ENCODE peak calls at places on chromosomes 3 and 15, in four cellular contexts. R is left ventricle myocardium inferior, A is stomach, W is endothelial cell of umbilical vein. J is an unnamed sample.

GRCh38 chr3:73669268-73669667 is 44.5 kb upstream of the PDZRN3 start:
- DNase-seq in R (no peak), A (no peak), W (no peak), J (no peak)

GRCh38 chr15:88878720-88879184 is 16.6 kb downstream of the HAPLN3 start:
- DNase-seq in R (no peak), A (peak; percentile 47), W (peak; percentile 39), J (no peak)

GRCh38 chr3:120743081-120743365 is 479 bp downstream of the GTF2E1 start:
- DNase-seq in R (no peak), A (no peak), W (no peak), J (no peak)

GRCh38 chr3:193190387-193190786 is 50.6 kb upstream of the PLAAT1 start:
- DNase-seq in R (no peak), A (no peak), W (peak; percentile 56), J (no peak)

GRCh38 chr3:23264413-23264812 is 61.3 kb downstream of the UBE2E2 start:
- DNase-seq in R (no peak), A (no peak), W (no peak), J (no peak)

GRCh38 chr3:114709102-114709501 is 415.3 kb downstream of the TIGIT start:
- DNase-seq in R (no peak), A (no peak), W (no peak), J (no peak)

GRCh38 chr15:74664028-74664616 is 31.7 kb downstream of the EDC3 start:
- DNase-seq in R (peak; percentile 36), A (peak; percentile 80), W (peak; percentile 88), J (no peak)

GRCh38 chr3:186105543-186105942 is 3.3 kb downstream of the ETV5 start:
- DNase-seq in R (no peak), A (no peak), W (no peak), J (no peak)

GRCh38 chr3:55541456-55541855 is 54.4 kb upstream of the WNT5A start:
- DNase-seq in R (no peak), A (no peak), W (no peak), J (no peak)

GRCh38 chr15:63474810-63475316 is 29.5 kb upstream of the USP3 start:
- DNase-seq in R (no peak), A (peak; percentile 44), W (no peak), J (no peak)

GRCh38 chr3:99023590-99024192 is 122.2 kb upstream of the DCBLD2 start:
- DNase-seq in R (no peak), A (no peak), W (peak; percentile 66), J (no peak)

GRCh38 chr3:153061938-153062528 is 100.0 kb upstream of the RAP2B start:
- DNase-seq in R (no peak), A (no peak), W (no peak), J (no peak)

GRCh38 chr15:89666858-89667705 is 11.8 kb upstream of the KIF7 start:
- DNase-seq in R (no peak), A (no peak), W (no peak), J (no peak)

GRCh38 chr15:54029076-54029475 is 50.8 kb downstream of the UNC13C start:
- DNase-seq in R (no peak), A (no peak), W (no peak), J (no peak)

GRCh38 chr15:45185903-45186770 is 1.6 kb downstream of the SHF start:
- DNase-seq in R (no peak), A (no peak), W (no peak), J (no peak)

GRCh38 chr3:58581328-58582091 is 4.3 kb upstream of the FAM107A start:
- DNase-seq in R (no peak), A (no peak), W (no peak), J (no peak)

GRCh38 chr3:149902498-149903139 is 68.1 kb downstream of the PFN2 start:
- DNase-seq in R (no peak), A (no peak), W (no peak), J (no peak)

GRCh38 chr3:122533480-122533879 is 18.7 kb upstream of the KPNA1 start:
- DNase-seq in R (no peak), A (no peak), W (no peak), J (no peak)

GRCh38 chr3:122530164-122530563 is 15.4 kb upstream of the KPNA1 start:
- DNase-seq in R (no peak), A (no peak), W (no peak), J (no peak)

GRCh38 chr3:122533931-122534334 is 19.2 kb upstream of the KPNA1 start:
- DNase-seq in R (no peak), A (no peak), W (no peak), J (no peak)

GRCh38 chr3:122536634-122537033 is 21.9 kb upstream of the KPNA1 start:
- DNase-seq in R (no peak), A (no peak), W (no peak), J (no peak)

DNA sequence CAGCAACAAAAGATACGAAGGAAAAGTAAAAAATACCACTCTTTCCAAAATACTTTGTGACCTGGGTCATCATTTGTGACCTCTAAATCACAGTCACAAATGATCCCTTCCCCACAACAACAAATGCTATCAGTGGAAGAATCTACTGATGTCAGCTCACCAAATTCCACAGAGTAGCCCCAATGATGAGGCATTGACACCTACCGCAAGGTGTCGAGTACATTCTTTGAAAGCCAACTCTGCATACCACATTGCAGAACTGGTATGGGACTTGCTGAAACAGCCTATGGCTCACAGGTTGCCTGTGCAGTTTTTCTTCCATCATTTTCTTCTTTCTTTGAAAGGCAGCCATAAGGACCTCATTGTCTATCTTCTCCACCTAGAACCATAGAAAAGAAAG is 21.2 kb upstream of the KPNA1 start:
- DNase-seq in R (no peak), A (no peak), W (no peak), J (no peak)
- H3K36me3 ChIP-seq in R (peaks cover 93% of the 10 kb centered on the region), A (peaks cover 100% of the 10 kb centered on the region), W (peaks cover 5% of the 10 kb centered on the region), J (peaks cover 56% of the 10 kb centered on the region)

GRCh38 chr15:92533298-92533697 is 122.3 kb downstream of the FAM174B start:
- DNase-seq in R (no peak), A (no peak), W (peak; percentile 86), J (no peak)
- H3K27me3 ChIP-seq in R (no peaks in the 10 kb centered on the region), A (no peaks in the 10 kb centered on the region), W (no peaks in the 10 kb centered on the region), J (no peaks in the 10 kb centered on the region)

GRCh38 chr15:82808634-82809041 is 790 bp upstream of the WHAMM start:
- DNase-seq in R (no peak), A (no peak), W (no peak), J (no peak)
- H3K4me1 ChIP-seq in R (peaks cover 57% of the 10 kb centered on the region), A (peaks cover 36% of the 10 kb centered on the region), W (no peaks in the 10 kb centered on the region), J (no peaks in the 10 kb centered on the region)

DNA sequence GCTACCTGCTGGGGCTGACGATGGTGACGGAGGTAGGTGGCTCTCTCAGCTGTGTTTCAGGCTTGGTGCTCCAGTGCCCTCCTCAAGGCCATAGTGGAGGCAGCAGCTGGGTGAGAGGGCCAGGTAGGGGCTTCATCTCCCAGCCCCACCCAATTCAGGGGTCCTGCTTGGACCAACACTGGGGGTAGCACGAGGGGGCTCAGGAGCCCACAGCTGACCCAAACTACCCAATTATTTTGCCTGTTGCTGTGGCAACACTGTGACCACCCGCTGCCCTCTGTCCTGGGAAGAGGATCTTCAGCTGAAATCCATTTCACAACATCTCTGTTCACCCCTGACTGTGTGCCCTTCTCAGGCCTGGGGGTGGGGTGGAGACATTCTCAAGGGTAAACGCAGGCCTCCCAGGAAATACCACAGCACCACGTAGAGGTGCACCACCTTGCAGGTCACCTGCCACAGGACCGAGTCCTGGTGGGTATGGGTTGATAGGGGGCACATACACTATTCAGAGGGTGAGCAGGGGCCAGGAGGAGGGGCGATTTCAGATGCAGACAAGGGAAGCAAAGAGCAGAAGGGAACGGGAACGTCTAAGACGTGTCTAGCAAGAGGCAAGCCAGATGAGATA is 62.7 kb downstream of the GRIP2 start:
- DNase-seq in R (no peak), A (no peak), W (no peak), J (no peak)
- H3K36me3 ChIP-seq in R (peaks cover 53% of the 10 kb centered on the region), A (peaks cover 97% of the 10 kb centered on the region), W (peaks cover 2% of the 10 kb centered on the region), J (peaks cover 46% of the 10 kb centered on the region)

GRCh38 chr3:13892304-13892703 is 12.4 kb upstream of the WNT7A start:
- DNase-seq in R (no peak), A (no peak), W (no peak), J (no peak)

GRCh38 chr3:13894096-13894811 is 14.4 kb upstream of the WNT7A start:
- DNase-seq in R (no peak), A (no peak), W (no peak), J (no peak)

GRCh38 chr3:13891017-13891392 is 11.1 kb upstream of the WNT7A start:
- DNase-seq in R (no peak), A (no peak), W (no peak), J (no peak)

GRCh38 chr3:13890377-13891016 is 10.6 kb upstream of the WNT7A start:
- DNase-seq in R (no peak), A (no peak), W (no peak), J (peak; percentile 57)

GRCh38 chr3:13891492-13892073 is 11.7 kb upstream of the WNT7A start:
- DNase-seq in R (no peak), A (no peak), W (no peak), J (peak; percentile 54)
- H3K27me3 ChIP-seq in R (peaks cover 16% of the 10 kb centered on the region), A (no peaks in the 10 kb centered on the region), W (no peaks in the 10 kb centered on the region), J (no peaks in the 10 kb centered on the region)

DNA sequence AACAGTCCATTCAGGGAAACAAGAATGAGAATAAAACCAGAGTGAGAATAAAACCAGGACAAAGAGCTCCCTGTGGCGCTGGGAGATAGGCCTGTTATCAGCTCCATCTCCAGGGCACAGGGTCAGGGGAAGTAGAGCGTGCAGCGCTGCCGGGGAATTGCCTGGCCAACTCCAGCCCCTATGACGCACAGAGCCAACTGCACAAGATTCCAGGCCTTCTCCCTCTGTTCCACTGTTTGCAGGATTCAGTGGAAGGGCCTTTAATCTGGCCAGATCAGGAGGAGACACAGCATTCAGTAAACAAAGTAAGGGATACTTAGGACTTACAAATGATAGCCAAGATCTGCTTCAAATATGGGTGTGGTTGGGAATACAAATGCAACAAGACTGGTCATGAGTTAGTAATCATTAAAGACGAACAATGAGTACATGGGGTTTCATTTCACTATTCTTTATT is 49.4 kb downstream of the ITGB5 start:
- DNase-seq in R (peak; percentile 71), A (peak; percentile 43), W (peak; percentile 83), J (peak; percentile 78)
- H3K4me1 ChIP-seq in R (peaks cover 97% of the 10 kb centered on the region), A (peaks cover 62% of the 10 kb centered on the region), W (peaks cover 39% of the 10 kb centered on the region), J (no peaks in the 10 kb centered on the region)

GRCh38 chr3:5630396-5630795 is 442.9 kb downstream of the EDEM1 start:
- DNase-seq in R (no peak), A (no peak), W (no peak), J (no peak)
- H3K36me3 ChIP-seq in R (no peaks in the 10 kb centered on the region), A (no peaks in the 10 kb centered on the region), W (no peaks in the 10 kb centered on the region), J (no peaks in the 10 kb centered on the region)

DNA sequence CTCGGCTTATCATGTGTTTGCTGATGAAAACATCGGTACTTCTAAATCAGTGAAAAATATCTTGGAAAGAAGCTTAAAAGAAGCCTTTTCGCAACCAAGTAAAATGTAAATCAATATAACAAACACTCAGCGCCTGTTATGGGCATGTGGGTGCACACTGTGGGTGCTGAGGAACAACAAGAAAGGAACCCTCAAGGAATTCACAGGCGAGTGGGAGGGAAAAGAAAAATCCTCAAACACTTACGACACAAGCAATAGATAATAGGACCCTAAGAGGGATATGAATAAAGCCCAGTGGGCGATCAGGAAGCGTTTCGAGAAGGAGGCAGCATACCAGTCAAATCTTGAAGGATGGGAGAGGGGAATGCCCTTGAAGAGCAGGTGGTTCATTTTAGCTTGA is 21.9 kb downstream of the GLDN start:
- DNase-seq in R (no peak), A (no peak), W (no peak), J (no peak)
- H3K27me3 ChIP-seq in R (no peaks in the 10 kb centered on the region), A (no peaks in the 10 kb centered on the region), W (peaks cover 68% of the 10 kb centered on the region), J (no peaks in the 10 kb centered on the region)

GRCh38 chr3:5143459-5143858 is 21.4 kb downstream of the ARL8B start:
- DNase-seq in R (no peak), A (no peak), W (no peak), J (no peak)
- H3K4me1 ChIP-seq in R (peaks cover 61% of the 10 kb centered on the region), A (peaks cover 73% of the 10 kb centered on the region), W (peaks cover 16% of the 10 kb centered on the region), J (no peaks in the 10 kb centered on the region)

J was measured in right atrium auricular region.